ENCODE peak calls at places on chromosomes 16 and 17, in four cellular contexts. Y is endothelial cell; I is bronchial epithelial cell; D is activated CD4-positive, alpha-beta T cell treated with anti-CD3 and anti-CD28 coated beads, Interleukin-2, amount 10 ng/mL, durations not matched to agents 7 days and 5 days. X is an unnamed sample.

GRCh38 chr17:45288825-45289224 is 26.9 kb upstream of the SPATA32 start:
- DNase-seq in Y (no peak), I (no peak), D (no peak), X (no peak)

GRCh38 chr17:5203178-5203907 is 11.7 kb upstream of the ZNF594 start:
- DNase-seq in Y (no peak), I (no peak), D (no peak), X (no peak)

GRCh38 chr17:30021708-30022317 is 80.4 kb downstream of the EFCAB5 start:
- DNase-seq in Y (peak), I (peak), D (peak), X (no peak)

GRCh38 chr17:74340470-74341023 is 14.5 kb downstream of the KIF19 start:
- DNase-seq in Y (no peak), I (no peak), D (no peak), X (no peak)

GRCh38 chr16:76265434-76266045 is 11.7 kb upstream of the CNTNAP4 start:
- DNase-seq in Y (peak), I (peak), D (peak), X (no peak)

GRCh38 chr16:22785552-22785951 is 28.4 kb upstream of the HS3ST2 start:
- DNase-seq in Y (no peak), I (no peak), D (no peak), X (no peak)

GRCh38 chr16:10738231-10739077 is 5.2 kb upstream of the NUBP1 start:
- DNase-seq in Y (no peak), I (peak), D (peak), X (no peak)

GRCh38 chr16:88066234-88066633 is 115.0 kb downstream of the BANP start:
- DNase-seq in Y (no peak), I (no peak), D (no peak), X (no peak)

X was measured in T-cell.